ENCODE peak calls at places on chromosomes 5 and 9, in nine cellular contexts. D is H1; U is CD8-positive, alpha-beta T cell; M is colonic mucosa; S is BE2C; I is brain microvascular endothelial cell; A is cardiac muscle cell; K is fibroblast of villous mesenchyme; W is RWPE1. L is an unnamed sample.

GRCh38 chr9:86407022-86407421 is 52.8 kb upstream of the TUT7 start:
- DNase-seq in D (no peak), U (no peak), M (no peak), S (no peak), I (peak; percentile 49), A (peak; percentile 51), K (peak; percentile 37), W (peak; percentile 71), L (no peak)

GRCh38 chr5:151239237-151239861 is 13.6 kb upstream of the GM2A start:
- DNase-seq in D (no peak), U (peak; percentile 45), M (peak; percentile 53), S (peak; percentile 72), I (peak; percentile 61), A (peak; percentile 87), K (peak; percentile 79), W (peak; percentile 82), L (peak; percentile 15)

GRCh38 chr9:136328622-136329041 is 1.3 kb downstream of the GPSM1 start:
- DNase-seq in D (no peak), U (no peak), M (no peak), S (peak; percentile 71), I (peak; percentile 13), A (peak; percentile 68), K (peak; percentile 64), W (no peak), L (no peak)

GRCh38 chr5:147303251-147303650 is 68.4 kb downstream of the STK32A start:
- DNase-seq in D (no peak), U (no peak), M (no peak), S (no peak), I (no peak), A (no peak), K (no peak), W (no peak), L (peak; percentile 16)

GRCh38 chr5:117568622-117569021 is 994.0 kb upstream of the SEMA6A start:
- DNase-seq in D (no peak), U (no peak), M (no peak), S (no peak), I (no peak), A (no peak), K (no peak), W (no peak), L (no peak)

GRCh38 chr5:133757396-133757795 is 145.1 kb upstream of the FSTL4 start:
- DNase-seq in D (no peak), U (no peak), M (no peak), S (no peak), I (no peak), A (no peak), K (no peak), W (no peak), L (no peak)

GRCh38 chr9:98083059-98083458 is 26.5 kb downstream of the NANS start:
- DNase-seq in D (no peak), U (no peak), M (no peak), S (no peak), I (no peak), A (no peak), K (peak; percentile 44), W (no peak), L (no peak)

GRCh38 chr5:72848474-72849428 is 32.3 kb downstream of the TNPO1 start:
- DNase-seq in D (no peak), U (peak; percentile 31), M (peak; percentile 66), S (peak; percentile 79), I (peak; percentile 14), A (peak; percentile 51), K (peak; percentile 41), W (peak; percentile 54), L (no peak)

GRCh38 chr9:113573303-113573958 is 109.9 kb downstream of the RGS3 start:
- DNase-seq in D (no peak), U (no peak), M (no peak), S (no peak), I (no peak), A (no peak), K (no peak), W (no peak), L (no peak)

GRCh38 chr5:132006331-132007120 is 4.9 kb downstream of the ACSL6 start:
- DNase-seq in D (no peak), U (no peak), M (no peak), S (no peak), I (no peak), A (no peak), K (no peak), W (no peak), L (no peak)

GRCh38 chr5:132008163-132008473 is 3.3 kb downstream of the ACSL6 start:
- DNase-seq in D (no peak), U (no peak), M (no peak), S (no peak), I (no peak), A (no peak), K (no peak), W (peak; percentile 55), L (no peak)

GRCh38 chr5:132005591-132005990 is 5.9 kb downstream of the ACSL6 start:
- DNase-seq in D (no peak), U (no peak), M (no peak), S (no peak), I (no peak), A (no peak), K (no peak), W (no peak), L (no peak)

GRCh38 chr5:132008961-132009680 is 2.3 kb downstream of the ACSL6 start:
- DNase-seq in D (no peak), U (no peak), M (no peak), S (no peak), I (no peak), A (no peak), K (no peak), W (peak; percentile 62), L (no peak)

DNA sequence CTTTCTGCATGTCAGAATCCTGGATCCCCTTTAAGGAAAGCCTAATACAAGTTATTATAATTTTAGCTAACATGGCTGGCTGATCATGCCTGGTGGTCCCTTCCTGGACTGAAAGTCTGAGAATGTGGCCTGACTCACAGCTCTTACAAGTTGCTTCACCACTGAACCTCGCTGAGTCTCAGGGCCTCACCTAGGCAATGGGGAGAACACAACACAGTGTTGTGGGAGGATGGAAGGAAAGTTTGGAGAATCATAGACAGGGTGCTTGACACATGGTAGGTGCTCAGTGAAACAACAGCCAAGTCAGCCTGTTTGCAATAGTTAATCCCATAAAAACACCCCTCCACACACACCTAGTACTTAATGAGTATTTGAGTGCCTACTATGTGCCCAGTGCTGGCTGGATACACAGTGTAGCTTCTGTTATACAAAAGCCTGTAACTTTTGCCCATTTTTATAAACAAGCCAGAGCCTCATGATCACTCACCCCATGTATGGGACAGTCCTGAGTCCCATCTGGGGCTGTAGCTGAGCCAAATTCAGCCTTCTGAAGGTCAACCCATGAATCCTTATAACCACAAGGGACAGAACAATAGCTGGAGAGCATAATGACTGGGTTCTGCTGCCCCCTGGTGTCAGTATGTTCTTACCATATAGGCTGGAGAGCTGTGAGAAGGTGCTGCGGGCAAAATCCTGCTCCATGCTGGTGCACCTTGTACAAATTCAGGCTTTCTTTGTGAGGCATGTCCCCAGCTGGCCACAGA is 3.9 kb downstream of the ACSL6 start:
- DNase-seq in D (peak; percentile 73), U (peak; percentile 64), M (peak; percentile 85), S (peak; percentile 90), I (peak; percentile 87), A (peak; percentile 89), K (peak; percentile 79), W (peak; percentile 75), L (peak; percentile 66)
- TF ChIP-seq CTCF in D (peak; percentile 98), U (peak; percentile 67), M (peak; percentile 80), S (peak; percentile 84), I (peak; percentile 80), A (peak; percentile 75), K (peak; percentile 76), W (peak; percentile 73), L (peak; percentile 73)

DNA sequence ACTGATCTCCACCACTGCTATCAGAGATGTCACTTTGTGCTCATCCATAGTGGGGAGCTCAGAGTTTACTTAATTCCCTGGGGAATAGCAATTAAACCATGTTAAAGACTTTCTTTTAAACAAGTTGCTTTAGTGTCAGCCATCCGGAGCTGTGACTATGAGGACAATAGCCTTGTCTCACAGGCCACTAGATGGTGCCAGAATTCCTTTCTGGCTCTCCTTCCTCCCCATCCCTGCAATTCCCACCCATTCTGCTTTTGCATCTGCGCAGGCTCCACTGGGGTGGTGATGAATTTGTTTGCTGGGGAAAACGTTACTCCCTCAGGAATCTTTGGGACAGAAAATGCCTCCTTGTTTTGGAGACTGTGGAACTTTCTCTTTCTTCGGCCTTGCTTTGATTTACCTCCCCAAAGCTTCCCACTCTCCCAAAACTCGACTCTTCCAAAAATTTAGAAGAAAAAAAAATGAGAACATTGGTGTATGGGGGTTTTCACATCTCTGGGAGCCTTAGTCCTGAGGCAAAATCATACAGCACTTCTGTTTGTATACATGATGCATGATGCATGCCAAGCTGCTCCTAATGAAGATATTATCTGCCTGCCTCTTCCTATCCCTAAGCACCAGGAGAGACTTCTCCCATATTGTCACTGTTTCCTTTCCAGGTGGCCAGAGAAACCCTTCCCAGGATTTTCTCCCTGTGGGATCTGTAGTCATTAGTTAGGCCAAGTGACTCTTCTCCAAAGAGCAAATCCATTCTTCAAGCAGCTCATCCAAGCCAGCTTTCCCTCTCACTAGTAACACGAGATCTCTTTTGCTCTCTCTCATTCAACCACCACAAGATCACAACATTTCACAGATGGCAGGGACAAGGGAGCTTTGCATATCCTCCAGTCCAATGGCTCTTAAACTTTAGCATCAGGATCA is 466.1 kb downstream of the TLR4 start:
- DNase-seq in D (peak; percentile 60), U (no peak), M (peak; percentile 24), S (peak; percentile 54), I (peak; percentile 43), A (peak; percentile 31), K (peak; percentile 11), W (peak; percentile 51), L (no peak)
- TF ChIP-seq CTCF in D (peak; percentile 69), U (no peak), M (peak; percentile 57), S (peak; percentile 86), I (peak; percentile 56), A (peak; percentile 36), K (peak; percentile 48), W (peak; percentile 86), L (peak; percentile 21)

GRCh38 chr9:80885894-80886293 is 803.5 kb downstream of the TLE1 start:
- DNase-seq in D (peak; percentile 7), U (no peak), M (no peak), S (peak; percentile 43), I (no peak), A (peak; percentile 33), K (peak; percentile 5), W (no peak), L (no peak)
- TF ChIP-seq CTCF in D (peak; percentile 49), U (no peak), M (no peak), S (peak; percentile 64), I (peak; percentile 37), A (peak; percentile 34), K (no peak), W (no peak), L (no peak)

DNA sequence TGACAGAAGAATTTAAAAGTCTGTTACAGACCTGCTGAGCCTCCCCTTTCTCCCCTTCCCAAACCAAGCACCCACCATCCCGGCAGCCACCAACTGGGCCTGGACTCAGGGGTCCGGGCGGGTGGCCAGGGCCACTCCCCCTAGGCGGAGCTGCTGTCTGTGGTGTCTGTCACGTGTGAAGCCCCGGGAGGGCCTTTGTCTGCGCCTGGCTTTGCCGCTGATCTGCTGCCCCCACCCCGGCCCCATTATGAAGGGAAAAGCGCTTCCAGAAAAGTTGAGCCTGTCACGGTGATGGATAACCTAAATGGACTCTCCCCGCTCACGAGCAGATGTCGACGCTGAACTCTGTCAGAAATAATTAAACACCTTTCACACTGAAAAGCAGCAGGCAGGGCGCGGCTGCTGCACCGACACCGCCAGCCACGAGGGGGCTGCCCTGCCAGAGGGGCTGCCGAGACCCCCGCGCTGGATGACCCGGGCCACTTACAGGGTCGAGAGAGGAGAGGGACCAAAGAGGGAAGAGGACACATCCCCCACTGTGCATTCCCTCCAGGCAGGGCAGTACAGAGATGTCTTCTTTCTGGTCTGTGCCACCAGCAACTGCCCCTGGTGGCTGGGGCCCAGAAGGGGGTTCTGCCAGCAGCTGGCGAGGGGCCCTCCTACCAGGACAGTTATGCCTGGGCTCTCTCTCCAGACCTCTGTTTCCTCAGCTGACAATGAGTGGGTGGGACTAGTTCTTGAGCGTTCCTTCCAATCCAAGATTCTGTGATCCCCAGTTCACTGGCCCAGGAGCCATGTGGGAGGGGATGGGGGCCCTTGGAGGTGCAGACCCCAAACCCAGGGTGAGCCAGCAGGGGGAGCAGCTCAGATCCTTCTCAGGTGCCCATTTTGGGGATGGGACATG is 36.0 kb upstream of the BARHL1 start:
- DNase-seq in D (peak; percentile 34), U (no peak), M (no peak), S (peak; percentile 96), I (peak; percentile 11), A (peak; percentile 57), K (peak; percentile 12), W (peak; percentile 36), L (no peak)
- TF ChIP-seq CTCF in D (peak; percentile 72), U (no peak), M (no peak), S (peak; percentile 76), I (peak; percentile 64), A (peak; percentile 58), K (peak; percentile 43), W (peak; percentile 27), L (peak; percentile 17)

L was measured in AG09319.